ENCODE peak calls at places on chromosomes 12 and 14, in six cellular contexts. K, W, D, I, U and G are unnamed samples.

GRCh38 chr12:96344124-96344695 is 56.0 kb downstream of the CDK17 start:
- DNase-seq in K (no peak), D (no peak), U (no peak), I (no peak), W (no peak), G (no peak)

GRCh38 chr14:96158735-96159134 is 45.9 kb upstream of the BDKRB2 start:
- DNase-seq in K (no peak), W (no peak), D (no peak), U (no peak), I (no peak), G (no peak)

GRCh38 chr12:71166280-71166679 is 8.5 kb upstream of the TSPAN8 start:
- DNase-seq in U (no peak), D (no peak), K (no peak), I (no peak), W (no peak), G (no peak)

GRCh38 chr14:65054471-65055085 is 47.7 kb downstream of the MAX start:
- DNase-seq in W (peak; percentile 34), I (no peak), U (no peak), D (no peak), K (no peak), G (no peak)

GRCh38 chr14:73758392-73759182 is 44.4 kb upstream of the PNMA1 start:
- DNase-seq in I (peak; percentile 56), W (peak; percentile 90), D (peak; percentile 78), U (peak; percentile 89), K (peak; percentile 43), G (peak; percentile 80)

GRCh38 chr14:55324812-55325211 is 53.6 kb downstream of the FBXO34 start:
- DNase-seq in I (no peak), K (no peak), W (no peak), U (no peak), D (no peak), G (no peak)

GRCh38 chr12:108838194-108839010 is 19.0 kb downstream of the SSH1 start:
- DNase-seq in W (peak; percentile 61), I (peak; percentile 99), K (peak; percentile 100), U (peak; percentile 77), D (peak; percentile 80), G (peak; percentile 99)

GRCh38 chr12:117551698-117552097 is 190.3 kb upstream of the NOS1 start:
- DNase-seq in W (no peak), U (no peak), I (no peak), D (no peak), K (no peak), G (no peak)

GRCh38 chr14:24426912-24427536 is 2.4 kb downstream of the CBLN3 start:
- DNase-seq in I (no peak), D (no peak), K (no peak), W (peak; percentile 74), U (peak; percentile 79), G (no peak)

GRCh38 chr14:62076825-62077660 is 314.8 kb downstream of the SNAPC1 start:
- DNase-seq in D (no peak), K (no peak), I (no peak), U (no peak), W (no peak), G (no peak)

GRCh38 chr12:46494424-46494823 is 121.9 kb upstream of the SLC38A2 start:
- DNase-seq in K (peak; percentile 89), D (peak; percentile 46), U (no peak), W (peak; percentile 92), I (peak; percentile 74), G (no peak)

DNA sequence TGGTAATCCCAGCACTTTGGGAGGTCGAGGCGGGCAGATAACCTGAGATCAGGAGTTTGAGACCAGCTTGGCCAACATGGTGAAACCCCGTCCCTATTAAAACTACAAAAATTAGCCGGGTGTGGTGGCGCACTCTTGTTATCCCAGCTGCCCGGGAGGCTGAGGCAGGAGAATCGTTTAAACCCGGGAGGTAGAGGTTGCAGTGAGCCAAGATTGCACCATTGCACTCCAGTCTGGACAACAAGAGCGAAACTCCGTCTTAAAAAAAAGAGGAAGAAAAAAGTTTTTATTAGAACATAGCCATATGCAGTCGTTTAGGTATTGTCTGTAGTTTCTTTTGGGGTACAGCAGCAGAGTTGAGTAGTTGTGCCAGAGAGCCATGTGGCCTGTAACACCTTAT is 2.0 kb downstream of the ADIPOR2 start:
- DNase-seq in U (no peak), I (no peak), D (no peak), K (no peak), W (no peak), G (no peak)
- H3K4me3 ChIP-seq in U (no peak overlapping the region), I (no peak overlapping the region), D (peak overlapping the region; percentile 87), K (no peak overlapping the region), W (peak overlapping the region; percentile 96), G (no peak overlapping the region)

DNA sequence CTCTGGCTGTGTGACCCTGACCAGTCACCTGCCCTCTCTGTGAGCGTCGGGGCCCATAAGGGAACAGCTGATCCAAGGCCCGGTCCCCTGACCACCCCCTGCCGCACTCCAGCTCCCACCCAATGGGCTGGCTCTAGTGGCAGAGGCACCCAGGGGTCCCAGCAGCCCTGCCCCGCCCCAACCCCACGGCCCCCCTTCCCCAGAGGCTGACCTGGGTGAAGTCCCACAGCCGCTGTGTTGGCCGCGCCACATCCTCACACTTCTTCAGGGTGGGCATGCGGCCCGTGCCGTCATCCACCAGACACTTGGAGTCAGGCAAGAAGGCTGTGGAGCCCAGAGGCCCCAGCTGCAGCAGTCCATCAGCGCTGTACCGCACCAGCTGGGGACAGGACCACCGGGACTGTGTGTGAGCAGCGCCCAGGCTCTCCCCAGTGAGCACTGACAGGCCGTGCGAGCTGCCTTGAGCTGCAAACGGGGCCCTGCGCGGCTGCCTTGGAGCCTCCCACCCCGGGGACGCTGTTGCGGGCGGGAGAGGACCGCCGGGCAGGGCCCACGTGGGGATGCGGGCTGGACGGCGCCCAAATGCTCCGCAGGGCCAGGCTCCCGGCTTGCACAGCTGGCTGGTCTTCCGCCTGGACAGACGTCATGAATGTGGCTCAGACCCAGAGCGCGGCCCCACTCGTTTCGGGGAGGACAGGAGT is 53.5 kb downstream of the NOC4L start:
- DNase-seq in W (no peak), D (no peak), U (no peak), I (peak; percentile 28), K (no peak), G (no peak)
- TF ChIP-seq EZH2 in W (no peak), D (no peak), U (no peak), I (no peak), K (no peak), G (no peak)

DNA sequence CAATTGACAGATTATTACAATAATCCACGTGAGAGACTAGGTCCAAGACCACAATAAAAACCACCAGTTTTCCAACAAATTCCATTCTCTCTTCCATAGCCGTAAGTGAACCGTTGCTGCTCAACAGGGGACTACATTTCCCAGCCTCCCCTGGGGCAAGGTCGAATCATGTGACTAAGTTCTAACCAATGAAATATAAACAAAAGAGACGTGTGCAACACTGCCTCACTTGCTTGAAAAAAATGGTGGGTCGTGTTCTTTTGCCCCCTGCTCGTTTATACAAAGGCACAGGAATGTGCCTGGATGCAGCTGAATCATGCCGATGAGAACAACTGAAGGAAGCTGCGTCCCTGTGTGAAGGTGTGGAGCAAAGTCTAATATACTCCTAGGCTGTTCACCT is 51.1 kb downstream of the HSPB8 start:
- DNase-seq in D (peak; percentile 59), K (peak; percentile 14), W (peak; percentile 91), I (peak; percentile 52), U (peak; percentile 69), G (no peak)
- H3K4me3 ChIP-seq in D (no peak overlapping the region), K (no peak overlapping the region), W (peak overlapping the region; percentile 26), I (no peak overlapping the region), U (no peak overlapping the region), G (no peak overlapping the region)

GRCh38 chr14:71932229-71932951 is at the start of gene RGS6:
- DNase-seq in U (peak; percentile 88), K (peak; percentile 4), D (peak; percentile 56), W (peak; percentile 92), I (no peak), G (peak; percentile 70)

GRCh38 chr14:71933026-71933587 is 878 bp downstream of the RGS6 start:
- DNase-seq in I (no peak), W (peak; percentile 70), K (no peak), D (peak; percentile 7), U (peak; percentile 9), G (peak; percentile 10)

DNA sequence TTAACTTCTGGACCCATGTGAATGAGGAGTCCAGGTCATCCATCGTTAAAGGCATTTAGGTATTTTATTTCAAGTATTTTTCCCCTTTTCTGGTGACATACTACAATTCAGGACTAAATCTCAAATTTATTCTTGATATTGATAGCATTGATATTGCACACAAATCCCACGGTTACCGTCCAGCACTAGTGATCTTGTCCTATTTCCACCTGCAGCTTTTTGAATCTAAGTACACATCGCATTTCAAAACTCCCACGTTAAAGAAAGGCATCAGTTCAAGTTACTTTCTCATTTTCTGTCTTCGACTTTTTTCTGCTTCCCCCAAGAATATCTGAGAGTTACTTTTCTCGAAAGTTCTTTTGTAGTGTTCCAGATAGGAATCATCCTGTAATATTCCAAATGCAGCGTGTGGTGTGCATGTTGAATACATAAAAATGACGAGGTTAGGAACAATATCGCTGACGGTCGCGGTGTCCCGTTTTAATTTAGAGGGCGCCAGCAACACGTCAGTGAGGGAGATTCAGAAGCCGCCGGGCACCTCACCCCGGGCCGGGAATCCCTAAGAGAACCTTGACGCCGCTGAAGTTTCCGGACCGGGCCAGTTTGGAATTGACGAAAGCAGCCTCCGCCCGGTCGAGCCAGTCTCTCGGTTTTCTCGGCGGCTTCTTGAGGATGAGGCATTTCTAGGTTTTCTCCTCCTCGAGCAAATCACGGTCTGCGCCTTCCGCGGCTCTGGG is 569 bp upstream of the RGS6 start:
- DNase-seq in D (peak; percentile 21), K (no peak), U (no peak), I (no peak), W (no peak), G (no peak)
- TF ChIP-seq EZH2 in D (peak; percentile 11), K (no peak), U (no peak), I (peak; percentile 23), W (no peak), G (no peak)

DNA sequence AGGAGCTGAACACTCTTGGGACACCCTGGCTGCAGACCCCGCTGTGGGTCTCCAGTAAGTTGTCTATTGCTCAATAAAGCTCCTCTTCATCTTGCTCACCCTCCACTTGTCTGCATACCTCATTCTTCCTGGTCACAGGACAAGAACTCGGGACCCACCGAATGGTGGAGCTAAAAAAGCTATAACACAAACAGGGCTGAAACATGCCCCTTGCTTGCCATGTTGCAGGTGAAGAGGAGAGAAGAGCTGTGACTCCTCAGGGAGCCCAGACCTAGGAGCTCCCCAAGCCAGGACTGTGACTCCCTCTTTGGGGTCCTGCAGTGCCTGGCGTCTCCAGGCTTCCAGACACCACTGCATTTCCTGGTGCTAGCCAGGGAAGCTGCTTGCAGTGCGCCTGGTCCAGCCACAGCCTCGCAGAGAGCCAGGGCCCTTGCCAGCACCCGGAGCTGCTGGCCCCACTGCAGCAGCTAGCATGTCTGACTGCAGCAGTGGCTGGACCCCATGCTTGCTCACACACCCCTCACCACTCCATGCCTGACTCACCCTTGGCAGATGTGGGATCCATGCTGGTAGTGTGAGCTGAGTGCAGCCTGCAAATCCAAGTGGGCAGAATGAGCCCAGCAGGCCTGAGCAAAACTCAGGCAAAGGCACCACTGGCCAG is 37.1 kb upstream of the OR5AU1 start:
- DNase-seq in K (peak; percentile 27), U (no peak), D (no peak), W (no peak), I (no peak), G (no peak)
- H3K4me3 ChIP-seq in K (no peak overlapping the region), U (no peak overlapping the region), D (no peak overlapping the region), W (no peak overlapping the region), I (no peak overlapping the region), G (no peak overlapping the region)